ENCODE peak calls at places on chromosome 7, in four cellular contexts. E is HCT116, M is HepG2, Q is K562. T is an unnamed sample.

GRCh38 chr7:55794527-55794926 is 68.0 kb downstream of the SEPTIN14 start:
- DNase-seq in E (peak), M (no peak), Q (no peak), T (no peak)

GRCh38 chr7:120947980-120948379 is 2.6 kb upstream of the ING3 start:
- DNase-seq in E (no peak), M (no peak), Q (no peak), T (no peak)

GRCh38 chr7:115941703-115942268 is 88.8 kb downstream of the TFEC start:
- DNase-seq in E (no peak), M (no peak), Q (no peak), T (no peak)

GRCh38 chr7:30163231-30163894 is 28.6 kb downstream of the MTURN start:
- DNase-seq in E (no peak), M (peak), Q (no peak), T (no peak)

GRCh38 chr7:158266817-158267736 is 320.5 kb downstream of the PTPRN2 start:
- DNase-seq in E (no peak), M (no peak), Q (no peak), T (no peak)

GRCh38 chr7:159139202-159139601 is 5.5 kb downstream of the VIPR2 start:
- DNase-seq in E (no peak), M (no peak), Q (no peak), T (no peak)

GRCh38 chr7:86776136-86776535 is 132.4 kb downstream of the GRM3 start:
- DNase-seq in E (no peak), M (no peak), Q (no peak), T (no peak)

GRCh38 chr7:29336851-29337627 is 142.5 kb downstream of the CHN2 start:
- DNase-seq in E (no peak), M (peak), Q (no peak), T (no peak)

GRCh38 chr7:151813445-151813844 is 63.5 kb downstream of the PRKAG2 start:
- DNase-seq in E (no peak), M (no peak), Q (no peak), T (no peak)

GRCh38 chr7:92359801-92360200 is 87.5 kb upstream of the GATAD1 start:
- DNase-seq in E (no peak), M (no peak), Q (no peak), T (no peak)

GRCh38 chr7:140213684-140214074 is 36.9 kb upstream of the KDM7A start:
- DNase-seq in E (no peak), M (no peak), Q (no peak), T (no peak)

GRCh38 chr7:22860784-22861482 is 38.3 kb upstream of the TOMM7 start:
- DNase-seq in E (no peak), M (peak), Q (peak), T (no peak)

GRCh38 chr7:69277361-69277760 is 320.9 kb upstream of the AUTS2 start:
- DNase-seq in E (no peak), M (no peak), Q (no peak), T (no peak)

GRCh38 chr7:136405931-136406777 is 429.0 kb upstream of the MTPN start:
- DNase-seq in E (peak), M (peak), Q (peak), T (peak)

GRCh38 chr7:129797224-129797789 is 155.5 kb downstream of the UBE2H start:
- DNase-seq in E (no peak), M (no peak), Q (no peak), T (no peak)

GRCh38 chr7:103690576-103690975 is 244.6 kb upstream of the SLC26A5 start:
- DNase-seq in E (no peak), M (no peak), Q (no peak), T (no peak)

GRCh38 chr7:13988765-13989137 is 715 bp downstream of the ETV1 start:
- DNase-seq in E (no peak), M (no peak), Q (peak), T (no peak)

GRCh38 chr7:107969856-107970255 is 33.1 kb downstream of the LAMB1 start:
- DNase-seq in E (no peak), M (no peak), Q (no peak), T (no peak)

GRCh38 chr7:155323001-155323638 is 25.4 kb downstream of the INSIG1 start:
- DNase-seq in E (no peak), M (no peak), Q (no peak), T (no peak)

GRCh38 chr7:38775503-38775902 is 133.5 kb downstream of the VPS41 start:
- DNase-seq in E (no peak), M (no peak), Q (no peak), T (no peak)

GRCh38 chr7:101542527-101543241 is 86.4 kb downstream of the MYL10 start:
- DNase-seq in E (peak), M (peak), Q (peak), T (peak)

GRCh38 chr7:116305485-116306408 is 95.4 kb downstream of the TES start:
- DNase-seq in E (no peak), M (peak), Q (no peak), T (no peak)

GRCh38 chr7:90856317-90857072 is 260.4 kb downstream of the CDK14 start:
- DNase-seq in E (no peak), M (no peak), Q (no peak), T (no peak)

GRCh38 chr7:155806096-155806871 is 6.0 kb downstream of the SHH start:
- DNase-seq in E (no peak), M (no peak), Q (no peak), T (no peak)

GRCh38 chr7:113087278-113087998 is 811 bp upstream of the GPR85 start:
- DNase-seq in E (no peak), M (peak), Q (peak), T (no peak)

GRCh38 chr7:149209518-149210269 is 14.3 kb downstream of the ZNF282 start:
- DNase-seq in E (peak), M (peak), Q (peak), T (peak)

GRCh38 chr7:76358053-76358477 is 726 bp downstream of the YWHAG start:
- DNase-seq in E (no peak), M (no peak), Q (no peak), T (no peak)

GRCh38 chr7:157854066-157854891 is 517.5 kb downstream of the DNAJB6 start:
- DNase-seq in E (no peak), M (peak), Q (no peak), T (no peak)

GRCh38 chr7:118152149-118152548 is 31.8 kb upstream of the LSM8 start:
- DNase-seq in E (no peak), M (no peak), Q (no peak), T (no peak)

GRCh38 chr7:82079527-82079926 is 309.7 kb upstream of the HGF start:
- DNase-seq in E (no peak), M (no peak), Q (no peak), T (no peak)

GRCh38 chr7:135493362-135493761 is 16.5 kb downstream of the CNOT4 start:
- DNase-seq in E (no peak), M (peak), Q (no peak), T (no peak)

GRCh38 chr7:94395141-94396041 is 696 bp downstream of the COL1A2 start:
- DNase-seq in E (peak), M (peak), Q (peak), T (peak)

GRCh38 chr7:134669388-134669787 is 22.7 kb downstream of the BPGM start:
- DNase-seq in E (no peak), M (no peak), Q (no peak), T (no peak)

GRCh38 chr7:51010534-51010933 is 227.8 kb upstream of the GRB10 start:
- DNase-seq in E (no peak), M (no peak), Q (no peak), T (no peak)

GRCh38 chr7:99768471-99768870 is 15.5 kb downstream of the CYP3A4 start:
- DNase-seq in E (no peak), M (no peak), Q (no peak), T (no peak)

GRCh38 chr7:99762680-99763327 is 21.2 kb downstream of the CYP3A4 start:
- DNase-seq in E (no peak), M (no peak), Q (peak), T (no peak)

GRCh38 chr7:99764478-99764877 is 19.5 kb downstream of the CYP3A4 start:
- DNase-seq in E (no peak), M (no peak), Q (no peak), T (no peak)

GRCh38 chr7:99766484-99767099 is 17.4 kb downstream of the CYP3A4 start:
- DNase-seq in E (no peak), M (no peak), Q (no peak), T (no peak)

GRCh38 chr7:99767662-99768061 is 16.3 kb downstream of the CYP3A4 start:
- DNase-seq in E (no peak), M (no peak), Q (no peak), T (no peak)
- TF ChIP-seq TCF7L2 in E (no peak), M (no peak), Q (no peak), T (no peak)

GRCh38 chr7:19080076-19080475 is 37.4 kb downstream of the TWIST1 start:
- DNase-seq in E (no peak), M (no peak), Q (no peak), T (no peak)
- TF ChIP-seq POLR2AphosphoS5 in E (no peak), M (no peak), Q (no peak), T (no peak)

GRCh38 chr7:105680505-105681187 is 99.4 kb upstream of the EFCAB10 start:
- DNase-seq in E (no peak), M (peak), Q (no peak), T (no peak)

GRCh38 chr7:105675873-105676484 is 94.7 kb upstream of the EFCAB10 start:
- DNase-seq in E (no peak), M (no peak), Q (no peak), T (no peak)

GRCh38 chr7:105678811-105679495 is 97.7 kb upstream of the EFCAB10 start:
- DNase-seq in E (no peak), M (no peak), Q (no peak), T (no peak)

GRCh38 chr7:105677395-105677701 is 96.1 kb upstream of the EFCAB10 start:
- DNase-seq in E (no peak), M (no peak), Q (no peak), T (no peak)

DNA sequence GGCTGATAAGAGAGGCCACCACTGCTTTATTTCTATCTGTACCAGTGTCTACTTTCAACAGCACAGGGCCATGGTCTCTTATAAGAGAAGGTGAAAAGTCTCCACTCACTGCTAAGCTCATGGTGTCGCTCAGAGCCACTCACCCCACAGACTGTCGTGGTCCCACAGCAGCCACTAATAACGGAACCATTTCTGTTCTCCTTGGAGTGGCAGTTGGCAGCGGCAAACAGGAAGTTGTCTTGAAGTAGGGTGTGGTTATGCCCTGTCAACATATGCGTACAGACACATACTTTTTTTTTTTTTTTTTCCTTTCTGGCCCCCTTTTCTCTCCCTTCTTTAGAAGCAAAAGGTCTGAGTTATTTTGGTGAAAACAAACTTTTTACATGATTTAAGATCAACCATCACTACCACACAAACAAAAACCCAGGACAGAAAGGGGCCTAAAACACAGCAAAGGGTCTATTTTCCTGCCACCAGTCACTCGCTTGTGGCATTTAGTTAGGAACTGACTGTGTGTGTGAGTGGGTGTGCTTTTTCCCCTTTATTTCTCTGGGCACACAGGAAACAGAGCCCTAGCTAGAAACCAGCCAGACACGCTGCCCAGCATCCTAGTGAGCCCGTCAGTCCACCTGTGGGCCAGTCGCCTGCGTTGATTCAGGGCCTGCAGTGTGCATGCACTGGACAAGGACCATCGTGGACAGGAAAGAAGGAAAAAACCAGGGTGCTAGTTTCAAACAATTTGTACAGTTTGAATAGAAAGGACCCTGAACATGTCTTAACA is 96.7 kb upstream of the EFCAB10 start:
- DNase-seq in E (no peak), M (no peak), Q (no peak), T (no peak)
- TF ChIP-seq TCF7L2 in E (no peak), M (no peak), Q (no peak), T (no peak)

GRCh38 chr7:43868681-43869017 is 668 bp downstream of the MRPS24 start:
- DNase-seq in E (no peak), M (no peak), Q (no peak), T (no peak)

GRCh38 chr7:43869018-43869897 is at the start of gene MRPS24:
- DNase-seq in E (peak), M (peak), Q (peak), T (peak)

GRCh38 chr7:43870316-43870715 is 999 bp upstream of the MRPS24 start:
- DNase-seq in E (no peak), M (no peak), Q (no peak), T (no peak)

GRCh38 chr7:43871064-43871463 is 1.7 kb upstream of the MRPS24 start:
- DNase-seq in E (no peak), M (no peak), Q (no peak), T (no peak)

DNA sequence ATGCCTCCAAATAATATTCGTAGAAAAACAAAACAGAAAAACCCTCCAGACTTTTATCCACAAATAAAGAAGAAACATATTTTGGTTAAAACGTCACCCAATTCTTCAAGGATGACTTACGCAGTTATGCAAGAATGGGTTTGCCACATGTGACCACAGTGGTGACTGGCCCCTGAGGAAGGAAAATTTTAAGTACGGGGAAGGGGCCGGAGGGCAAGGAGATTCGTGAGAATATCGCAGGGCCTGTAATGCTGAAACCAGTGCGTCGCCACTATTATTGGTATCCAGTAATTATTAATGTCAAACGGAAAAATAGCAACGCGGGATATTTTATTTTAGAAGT is 552 bp upstream of the MRPS24 start:
- DNase-seq in E (no peak), M (no peak), Q (no peak), T (no peak)
- TF ChIP-seq POLR2AphosphoS5 in E (no peak), M (no peak), Q (no peak), T (no peak)

GRCh38 chr7:32158076-32158475 is 87.9 kb upstream of the PDE1C start:
- DNase-seq in E (no peak), M (no peak), Q (no peak), T (no peak)
- TF ChIP-seq TCF7L2 in E (no peak), M (no peak), Q (no peak), T (no peak)

GRCh38 chr7:1967512-1968396 is 265.0 kb downstream of the MAD1L1 start:
- DNase-seq in E (no peak), M (no peak), Q (no peak), T (no peak)

GRCh38 chr7:1968397-1969111 is 264.2 kb downstream of the MAD1L1 start:
- DNase-seq in E (no peak), M (no peak), Q (no peak), T (no peak)

GRCh38 chr7:1965579-1966294 is 267.0 kb downstream of the MAD1L1 start:
- DNase-seq in E (no peak), M (no peak), Q (no peak), T (no peak)

GRCh38 chr7:1964913-1965578 is 267.7 kb downstream of the MAD1L1 start:
- DNase-seq in E (no peak), M (no peak), Q (no peak), T (no peak)

DNA sequence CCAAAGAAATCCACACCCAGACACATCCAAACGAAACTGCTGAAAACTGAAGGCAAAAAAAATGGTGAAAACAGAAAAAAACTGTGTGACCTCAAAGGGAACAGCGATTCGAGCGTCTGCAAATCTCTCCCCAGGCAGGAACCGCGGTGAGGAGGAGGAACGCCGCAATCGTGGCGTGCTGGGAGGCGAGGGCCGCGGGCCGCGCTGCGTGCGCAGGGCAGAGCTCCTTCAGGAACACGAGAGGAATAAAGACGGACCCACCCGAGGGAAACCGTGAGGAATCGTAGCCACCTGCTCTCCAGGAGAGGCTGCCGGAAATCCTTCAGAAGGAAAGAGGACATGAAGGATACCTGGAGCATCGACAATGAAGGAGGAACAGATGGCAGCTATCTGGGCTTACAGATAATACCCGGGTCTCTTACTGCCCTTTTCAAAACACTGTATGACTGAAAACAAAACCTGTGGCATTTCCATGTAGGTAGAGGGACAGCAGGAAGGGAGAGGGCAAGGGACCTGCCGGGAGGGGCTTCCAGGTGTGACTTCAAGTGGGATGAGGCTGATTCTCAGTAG is 266.0 kb downstream of the MAD1L1 start:
- DNase-seq in E (no peak), M (no peak), Q (no peak), T (no peak)
- TF ChIP-seq POLR2AphosphoS5 in E (no peak), M (no peak), Q (no peak), T (no peak)

DNA sequence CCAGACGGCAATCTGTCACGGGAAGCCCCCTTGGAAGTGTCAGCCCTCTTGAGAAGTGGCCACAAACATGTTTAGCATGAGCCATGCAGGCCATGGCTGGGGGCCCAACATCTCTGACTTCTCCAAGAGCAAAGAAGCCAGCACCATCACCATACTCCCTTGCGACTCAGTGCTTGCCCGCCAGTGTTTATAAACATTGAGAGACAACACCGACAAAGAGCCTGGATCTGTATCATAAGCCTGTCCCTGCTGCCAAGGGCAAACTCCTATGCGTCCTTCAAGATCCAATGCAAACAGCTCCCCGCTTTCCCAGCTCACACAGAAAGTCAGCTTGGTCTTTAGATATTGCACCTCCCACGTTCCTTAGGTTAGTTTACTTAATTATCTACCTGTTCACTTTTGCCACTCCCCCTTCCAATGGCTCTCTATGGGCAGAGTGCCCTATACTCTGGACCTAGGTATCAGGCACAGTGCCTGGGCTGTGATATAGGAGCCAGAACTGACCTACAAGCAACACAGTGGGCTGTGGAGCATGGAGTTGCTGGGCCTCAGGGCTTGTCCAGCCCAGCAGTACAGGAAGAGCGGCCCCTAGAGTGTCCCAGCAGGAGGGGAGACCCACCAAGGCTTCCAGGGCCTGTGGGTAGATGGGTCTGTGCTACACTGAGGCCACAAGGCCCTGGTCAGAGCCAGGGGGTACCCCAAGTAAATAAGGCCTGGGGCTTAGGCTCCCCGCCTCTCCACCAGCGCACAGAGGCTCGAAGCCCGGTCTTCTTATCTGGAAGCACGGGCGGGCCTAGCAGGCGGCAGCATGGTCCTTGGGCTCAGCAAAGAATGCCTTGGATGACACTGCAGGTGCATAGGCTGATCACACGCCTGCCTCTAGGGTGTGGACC is 37.7 kb downstream of the CAMK2B start:
- DNase-seq in E (no peak), M (no peak), Q (no peak), T (no peak)
- TF ChIP-seq TCF7L2 in E (no peak), M (no peak), Q (no peak), T (no peak)

GRCh38 chr7:78450754-78451153 is 652.2 kb downstream of the PHTF2 start:
- DNase-seq in E (no peak), M (no peak), Q (no peak), T (no peak)
- TF ChIP-seq POLR2AphosphoS5 in E (no peak), M (no peak), Q (no peak), T (no peak)